ENCODE peak calls at places on chromosomes 12 and 14, in four cellular contexts. K is RPMI7951, U is lower leg skin, T is hypothalamus. Q is an unnamed sample.

GRCh38 chr12:66627270-66627987 is 51.4 kb downstream of the GRIP1 start:
- DNase-seq in U (no peak), K (no peak), T (no peak), Q (no peak)

GRCh38 chr12:96889273-96889933 is 17.7 kb upstream of the NEDD1 start:
- DNase-seq in K (peak; percentile 49), T (no peak), U (no peak), Q (no peak)

GRCh38 chr12:101939856-101940265 is 62.5 kb downstream of the DRAM1 start:
- DNase-seq in T (peak; percentile 29), K (peak; percentile 61), U (peak; percentile 65), Q (peak; percentile 26)

GRCh38 chr12:119808441-119808840 is 68.7 kb downstream of the CIT start:
- DNase-seq in T (no peak), U (no peak), K (no peak), Q (no peak)

GRCh38 chr12:111154180-111154579 is 214.7 kb downstream of the PHETA1 start:
- DNase-seq in T (no peak), U (no peak), K (no peak), Q (no peak)

GRCh38 chr14:62743569-62743968 is 301.7 kb downstream of the KCNH5 start:
- DNase-seq in U (no peak), T (no peak), K (no peak), Q (no peak)

GRCh38 chr14:59281613-59282012 is 93.1 kb downstream of the DAAM1 start:
- DNase-seq in T (no peak), K (peak; percentile 51), U (no peak), Q (no peak)

GRCh38 chr14:49880267-49881064 is 12.4 kb upstream of the ARF6 start:
- DNase-seq in K (peak; percentile 23), T (no peak), U (no peak), Q (no peak)

GRCh38 chr14:101562659-101563351 is 1.5 kb downstream of the DIO3 start:
- DNase-seq in T (no peak), K (no peak), U (no peak), Q (no peak)

GRCh38 chr14:101992708-101993107 is 28.3 kb downstream of the DYNC1H1 start:
- DNase-seq in T (no peak), K (no peak), U (no peak), Q (no peak)

GRCh38 chr12:76762556-76762955 is 1.4 kb upstream of the ZDHHC17 start:
- DNase-seq in K (no peak), T (no peak), U (no peak), Q (no peak)

GRCh38 chr12:57430117-57430930 is 519 bp downstream of the R3HDM2 start:
- DNase-seq in U (peak; percentile 27), T (no peak), K (peak; percentile 17), Q (no peak)

GRCh38 chr12:42587564-42588307 is 1.8 kb downstream of the PRICKLE1 start:
- DNase-seq in K (no peak), U (no peak), T (no peak), Q (no peak)

GRCh38 chr12:6065131-6065871 is 59.2 kb downstream of the VWF start:
- DNase-seq in U (no peak), K (no peak), T (no peak), Q (no peak)

GRCh38 chr14:80805136-80805535 is 136.4 kb downstream of the CEP128 start:
- DNase-seq in U (no peak), K (no peak), T (no peak), Q (no peak)

GRCh38 chr14:101153691-101154090 is 250.2 kb upstream of the RTL1 start:
- DNase-seq in T (no peak), K (no peak), U (no peak), Q (no peak)

GRCh38 chr12:48750769-48751356 is 34.4 kb upstream of the CCNT1 start:
- DNase-seq in U (no peak), K (no peak), T (no peak), Q (no peak)

GRCh38 chr14:38951451-38951850 is 151.6 kb downstream of the SEC23A start:
- DNase-seq in T (no peak), K (no peak), U (no peak), Q (no peak)

GRCh38 chr12:121165316-121165715 is 32.6 kb downstream of the P2RX7 start:
- DNase-seq in T (no peak), K (peak; percentile 18), U (no peak), Q (no peak)

GRCh38 chr12:87274594-87275245 is 754.5 kb downstream of the C12orf50 start:
- DNase-seq in T (no peak), K (peak; percentile 2), U (no peak), Q (no peak)

GRCh38 chr12:93247313-93248057 is 130.2 kb upstream of the NUDT4 start:
- DNase-seq in U (no peak), K (no peak), T (no peak), Q (no peak)

GRCh38 chr12:44847888-44848770 is 28.0 kb downstream of the NELL2 start:
- DNase-seq in U (no peak), T (no peak), K (no peak), Q (peak; percentile 63)

GRCh38 chr12:110059651-110060000 is 11.3 kb upstream of the C12orf76 start:
- DNase-seq in T (no peak), K (no peak), U (no peak), Q (no peak)

GRCh38 chr12:46187023-46187422 is 81.8 kb downstream of the SLC38A1 start:
- DNase-seq in T (no peak), U (peak; percentile 43), K (peak; percentile 86), Q (no peak)

GRCh38 chr14:68249534-68250517 is 430.2 kb downstream of the RAD51B start:
- DNase-seq in U (no peak), K (peak; percentile 69), T (no peak), Q (no peak)